ENCODE peak calls at places on chromosome 17, in nine cellular contexts. One of them, this sample, is unnamed.

GRCh38 chr17:80501739-80502577 is 25.6 kb upstream of the NPTX1 start:
- DNase-seq in tibial artery: no peak
- DNase-seq in small intestine: no peak
- DNase-seq in neuronal stem cell: no peak
- DNase-seq in sigmoid colon: peak; percentile 89
- DNase-seq in lower lobe of right lung: no peak
- DNase-seq in IMR-90: peak; percentile 97
- DNase-seq in left ventricle myocardium inferior: no peak
- DNase-seq in lung: no peak
- DNase-seq in this sample: no peak

GRCh38 chr17:43418441-43419374 is 19.9 kb downstream of the ARL4D start:
- DNase-seq in lung: no peak
- DNase-seq in neuronal stem cell: no peak
- DNase-seq in left ventricle myocardium inferior: peak; percentile 38
- DNase-seq in small intestine: no peak
- DNase-seq in sigmoid colon: peak; percentile 92
- DNase-seq in tibial artery: peak; percentile 74
- DNase-seq in IMR-90: peak; percentile 92
- DNase-seq in lower lobe of right lung: no peak
- DNase-seq in this sample: peak; percentile 22

GRCh38 chr17:39638317-39638716 is 1.4 kb downstream of the STARD3 start:
- DNase-seq in sigmoid colon: no peak
- DNase-seq in IMR-90: no peak
- DNase-seq in left ventricle myocardium inferior: no peak
- DNase-seq in lung: no peak
- DNase-seq in lower lobe of right lung: no peak
- DNase-seq in tibial artery: no peak
- DNase-seq in neuronal stem cell: no peak
- DNase-seq in small intestine: no peak
- DNase-seq in this sample: no peak

GRCh38 chr17:40510328-40510648 is 8.9 kb upstream of the TNS4 start:
- DNase-seq in neuronal stem cell: no peak
- DNase-seq in lung: no peak
- DNase-seq in lower lobe of right lung: no peak
- DNase-seq in sigmoid colon: peak; percentile 73
- DNase-seq in IMR-90: peak; percentile 68
- DNase-seq in left ventricle myocardium inferior: no peak
- DNase-seq in tibial artery: no peak
- DNase-seq in small intestine: no peak
- DNase-seq in this sample: no peak

GRCh38 chr17:82839617-82840292 is at the start of gene ZNF750:
- DNase-seq in small intestine: no peak
- DNase-seq in IMR-90: no peak
- DNase-seq in sigmoid colon: peak; percentile 30
- DNase-seq in neuronal stem cell: no peak
- DNase-seq in lower lobe of right lung: no peak
- DNase-seq in left ventricle myocardium inferior: no peak
- DNase-seq in lung: no peak
- DNase-seq in tibial artery: no peak
- DNase-seq in this sample: no peak

GRCh38 chr17:5758651-5759050 is 174.3 kb upstream of the NLRP1 start:
- DNase-seq in lung: no peak
- DNase-seq in sigmoid colon: no peak
- DNase-seq in tibial artery: no peak
- DNase-seq in left ventricle myocardium inferior: no peak
- DNase-seq in neuronal stem cell: no peak
- DNase-seq in IMR-90: peak; percentile 28
- DNase-seq in lower lobe of right lung: no peak
- DNase-seq in small intestine: peak; percentile 4
- DNase-seq in this sample: peak; percentile 39

GRCh38 chr17:35801583-35802224 is 6.3 kb upstream of the MMP28 start:
- DNase-seq in lower lobe of right lung: peak; percentile 78
- DNase-seq in neuronal stem cell: no peak
- DNase-seq in sigmoid colon: peak; percentile 98
- DNase-seq in lung: no peak
- DNase-seq in tibial artery: peak; percentile 73
- DNase-seq in left ventricle myocardium inferior: peak; percentile 82
- DNase-seq in IMR-90: no peak
- DNase-seq in small intestine: peak; percentile 11
- DNase-seq in this sample: no peak

GRCh38 chr17:19022128-19022527 is 17.6 kb upstream of the FAM83G start:
- DNase-seq in IMR-90: no peak
- DNase-seq in tibial artery: no peak
- DNase-seq in small intestine: no peak
- DNase-seq in neuronal stem cell: no peak
- DNase-seq in sigmoid colon: no peak
- DNase-seq in left ventricle myocardium inferior: no peak
- DNase-seq in lower lobe of right lung: peak; percentile 42
- DNase-seq in lung: no peak
- DNase-seq in this sample: no peak

GRCh38 chr17:55056530-55056929 is 88.0 kb downstream of the STXBP4 start:
- DNase-seq in tibial artery: no peak
- DNase-seq in lung: peak; percentile 29
- DNase-seq in neuronal stem cell: no peak
- DNase-seq in sigmoid colon: no peak
- DNase-seq in left ventricle myocardium inferior: no peak
- DNase-seq in lower lobe of right lung: no peak
- DNase-seq in IMR-90: no peak
- DNase-seq in small intestine: peak; percentile 31
- DNase-seq in this sample: no peak

GRCh38 chr17:42997390-42997983 is 732 bp upstream of the RPL27 start:
- DNase-seq in neuronal stem cell: no peak
- DNase-seq in small intestine: no peak
- DNase-seq in left ventricle myocardium inferior: no peak
- DNase-seq in sigmoid colon: no peak
- DNase-seq in tibial artery: no peak
- DNase-seq in lower lobe of right lung: no peak
- DNase-seq in lung: no peak
- DNase-seq in IMR-90: no peak
- DNase-seq in this sample: no peak

GRCh38 chr17:30840775-30841174 is 9.0 kb downstream of the ATAD5 start:
- DNase-seq in tibial artery: no peak
- DNase-seq in left ventricle myocardium inferior: no peak
- DNase-seq in small intestine: no peak
- DNase-seq in sigmoid colon: no peak
- DNase-seq in neuronal stem cell: no peak
- DNase-seq in lower lobe of right lung: no peak
- DNase-seq in IMR-90: no peak
- DNase-seq in lung: no peak
- DNase-seq in this sample: no peak

GRCh38 chr17:79220715-79221291 is 146.2 kb downstream of the ENGASE start:
- DNase-seq in neuronal stem cell: peak; percentile 53
- DNase-seq in lower lobe of right lung: peak; percentile 41
- DNase-seq in IMR-90: no peak
- DNase-seq in sigmoid colon: no peak
- DNase-seq in left ventricle myocardium inferior: no peak
- DNase-seq in small intestine: no peak
- DNase-seq in tibial artery: no peak
- DNase-seq in lung: no peak
- DNase-seq in this sample: peak; percentile 79

GRCh38 chr17:29930399-29931010 is 477 bp upstream of the SSH2 start:
- DNase-seq in neuronal stem cell: peak; percentile 57
- DNase-seq in left ventricle myocardium inferior: no peak
- DNase-seq in small intestine: no peak
- DNase-seq in tibial artery: no peak
- DNase-seq in lung: no peak
- DNase-seq in lower lobe of right lung: no peak
- DNase-seq in IMR-90: peak; percentile 41
- DNase-seq in sigmoid colon: no peak
- DNase-seq in this sample: peak; percentile 79

GRCh38 chr17:82235056-82235774 is 6.4 kb downstream of the SLC16A3 start:
- DNase-seq in sigmoid colon: peak; percentile 66
- DNase-seq in IMR-90: no peak
- DNase-seq in tibial artery: no peak
- DNase-seq in left ventricle myocardium inferior: peak; percentile 14
- DNase-seq in neuronal stem cell: no peak
- DNase-seq in small intestine: no peak
- DNase-seq in lung: no peak
- DNase-seq in lower lobe of right lung: no peak
- DNase-seq in this sample: no peak

GRCh38 chr17:50208611-50209061 is 7.2 kb upstream of the COL1A1 start:
- DNase-seq in left ventricle myocardium inferior: no peak
- DNase-seq in IMR-90: no peak
- DNase-seq in small intestine: no peak
- DNase-seq in tibial artery: peak; percentile 19
- DNase-seq in sigmoid colon: peak; percentile 63
- DNase-seq in lung: no peak
- DNase-seq in lower lobe of right lung: no peak
- DNase-seq in neuronal stem cell: no peak
- DNase-seq in this sample: no peak

GRCh38 chr17:55883112-55883511 is 132.3 kb downstream of the PCTP start:
- DNase-seq in left ventricle myocardium inferior: no peak
- DNase-seq in IMR-90: no peak
- DNase-seq in lung: no peak
- DNase-seq in tibial artery: no peak
- DNase-seq in lower lobe of right lung: no peak
- DNase-seq in small intestine: no peak
- DNase-seq in neuronal stem cell: no peak
- DNase-seq in sigmoid colon: no peak
- DNase-seq in this sample: peak; percentile 38

GRCh38 chr17:50133769-50134099 is 3.8 kb upstream of the SAMD14 start:
- DNase-seq in sigmoid colon: no peak
- DNase-seq in small intestine: no peak
- DNase-seq in lower lobe of right lung: no peak
- DNase-seq in neuronal stem cell: no peak
- DNase-seq in lung: no peak
- DNase-seq in left ventricle myocardium inferior: no peak
- DNase-seq in IMR-90: no peak
- DNase-seq in tibial artery: no peak
- DNase-seq in this sample: no peak

GRCh38 chr17:76528156-76528527 is 9.4 kb downstream of the CYGB start:
- DNase-seq in sigmoid colon: no peak
- DNase-seq in small intestine: no peak
- DNase-seq in left ventricle myocardium inferior: peak; percentile 35
- DNase-seq in lower lobe of right lung: no peak
- DNase-seq in IMR-90: peak; percentile 20
- DNase-seq in lung: no peak
- DNase-seq in tibial artery: no peak
- DNase-seq in neuronal stem cell: no peak
- DNase-seq in this sample: no peak

GRCh38 chr17:76523084-76524037 is 14.1 kb downstream of the CYGB start:
- DNase-seq in neuronal stem cell: peak; percentile 74
- DNase-seq in small intestine: peak; percentile 68
- DNase-seq in sigmoid colon: peak; percentile 85
- DNase-seq in lower lobe of right lung: peak; percentile 86
- DNase-seq in IMR-90: peak; percentile 50
- DNase-seq in left ventricle myocardium inferior: peak; percentile 78
- DNase-seq in lung: peak; percentile 82
- DNase-seq in tibial artery: no peak
- DNase-seq in this sample: peak; percentile 86

GRCh38 chr17:76527430-76528111 is 9.9 kb downstream of the CYGB start:
- DNase-seq in IMR-90: peak; percentile 80
- DNase-seq in sigmoid colon: peak; percentile 91
- DNase-seq in small intestine: peak; percentile 44
- DNase-seq in tibial artery: no peak
- DNase-seq in neuronal stem cell: no peak
- DNase-seq in lower lobe of right lung: peak; percentile 68
- DNase-seq in lung: peak; percentile 57
- DNase-seq in left ventricle myocardium inferior: peak; percentile 73
- DNase-seq in this sample: peak; percentile 62

GRCh38 chr17:76521262-76521661 is 16.2 kb downstream of the CYGB start:
- DNase-seq in tibial artery: no peak
- DNase-seq in lower lobe of right lung: no peak
- DNase-seq in IMR-90: no peak
- DNase-seq in left ventricle myocardium inferior: no peak
- DNase-seq in neuronal stem cell: no peak
- DNase-seq in small intestine: no peak
- DNase-seq in sigmoid colon: no peak
- DNase-seq in lung: no peak
- DNase-seq in this sample: no peak

GRCh38 chr17:76524598-76525512 is 12.7 kb downstream of the CYGB start:
- DNase-seq in small intestine: peak; percentile 60
- DNase-seq in lower lobe of right lung: peak; percentile 72
- DNase-seq in sigmoid colon: no peak
- DNase-seq in lung: peak; percentile 52
- DNase-seq in IMR-90: peak; percentile 55
- DNase-seq in tibial artery: no peak
- DNase-seq in neuronal stem cell: no peak
- DNase-seq in left ventricle myocardium inferior: peak; percentile 81
- DNase-seq in this sample: no peak
- H3K27ac ChIP-seq in small intestine: peak overlapping the region; percentile 16
- H3K27ac ChIP-seq in lower lobe of right lung: peak overlapping the region; percentile 22
- H3K27ac ChIP-seq in sigmoid colon: no peak overlapping the region
- H3K27ac ChIP-seq in lung: no peak overlapping the region
- H3K27ac ChIP-seq in IMR-90: peak overlapping the region; percentile 64
- H3K27ac ChIP-seq in tibial artery: no peak overlapping the region
- H3K27ac ChIP-seq in neuronal stem cell: no peak overlapping the region
- H3K27ac ChIP-seq in left ventricle myocardium inferior: peak overlapping the region; percentile 81
- H3K27ac ChIP-seq in this sample: no peak overlapping the region

GRCh38 chr17:61554209-61554608 is 36.8 kb downstream of the NACA2 start:
- DNase-seq in lower lobe of right lung: no peak
- DNase-seq in left ventricle myocardium inferior: no peak
- DNase-seq in IMR-90: no peak
- DNase-seq in tibial artery: no peak
- DNase-seq in lung: no peak
- DNase-seq in neuronal stem cell: no peak
- DNase-seq in small intestine: no peak
- DNase-seq in sigmoid colon: no peak
- DNase-seq in this sample: no peak
- H3K4me3 ChIP-seq in lower lobe of right lung: no peak overlapping the region
- H3K4me3 ChIP-seq in left ventricle myocardium inferior: no peak overlapping the region
- H3K4me3 ChIP-seq in IMR-90: no peak overlapping the region
- H3K4me3 ChIP-seq in tibial artery: no peak overlapping the region
- H3K4me3 ChIP-seq in lung: no peak overlapping the region
- H3K4me3 ChIP-seq in neuronal stem cell: no peak overlapping the region
- H3K4me3 ChIP-seq in small intestine: no peak overlapping the region
- H3K4me3 ChIP-seq in sigmoid colon: no peak overlapping the region
- H3K4me3 ChIP-seq in this sample: no peak overlapping the region

GRCh38 chr17:44827863-44828262 is 2.2 kb downstream of the GJC1 start:
- DNase-seq in small intestine: no peak
- DNase-seq in neuronal stem cell: no peak
- DNase-seq in lower lobe of right lung: no peak
- DNase-seq in left ventricle myocardium inferior: no peak
- DNase-seq in sigmoid colon: no peak
- DNase-seq in lung: no peak
- DNase-seq in IMR-90: no peak
- DNase-seq in tibial artery: no peak
- DNase-seq in this sample: no peak
- H3K27ac ChIP-seq in small intestine: no peak overlapping the region
- H3K27ac ChIP-seq in neuronal stem cell: no peak overlapping the region
- H3K27ac ChIP-seq in lower lobe of right lung: no peak overlapping the region
- H3K27ac ChIP-seq in left ventricle myocardium inferior: peak overlapping the region; percentile 94
- H3K27ac ChIP-seq in sigmoid colon: peak overlapping the region; percentile 94
- H3K27ac ChIP-seq in lung: no peak overlapping the region
- H3K27ac ChIP-seq in IMR-90: no peak overlapping the region
- H3K27ac ChIP-seq in tibial artery: no peak overlapping the region
- H3K27ac ChIP-seq in this sample: no peak overlapping the region

DNA sequence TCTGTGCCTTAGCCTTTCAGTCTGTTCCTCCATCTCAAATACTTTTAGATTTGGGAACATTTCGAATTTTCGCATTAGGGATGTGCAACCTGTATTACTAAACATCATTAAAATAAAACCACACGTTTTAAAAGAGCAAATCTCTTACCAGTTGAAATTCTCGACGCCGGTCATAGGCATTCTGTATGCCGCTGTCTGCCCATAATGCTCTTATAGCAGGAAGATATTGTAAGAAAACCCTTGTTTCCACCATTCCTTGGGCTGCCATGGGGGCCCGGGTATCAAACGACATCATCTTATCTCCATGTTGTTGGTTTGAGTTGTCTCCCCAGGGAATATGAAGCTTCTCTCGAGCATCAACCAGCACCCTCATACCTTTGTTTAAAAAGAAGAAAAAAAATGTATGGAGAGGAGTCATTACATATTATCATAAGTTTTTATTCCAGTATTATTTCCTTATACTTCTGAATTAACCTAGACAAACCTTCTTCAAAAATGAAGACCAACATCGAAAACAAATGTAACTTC is 3.1 kb downstream of the GNA13 start:
- DNase-seq in small intestine: no peak
- DNase-seq in lung: no peak
- DNase-seq in IMR-90: no peak
- DNase-seq in lower lobe of right lung: no peak
- DNase-seq in left ventricle myocardium inferior: no peak
- DNase-seq in tibial artery: no peak
- DNase-seq in sigmoid colon: no peak
- DNase-seq in neuronal stem cell: no peak
- DNase-seq in this sample: no peak
- H3K4me3 ChIP-seq in small intestine: no peak overlapping the region
- H3K4me3 ChIP-seq in lung: no peak overlapping the region
- H3K4me3 ChIP-seq in IMR-90: no peak overlapping the region
- H3K4me3 ChIP-seq in lower lobe of right lung: peak overlapping the region; percentile 84
- H3K4me3 ChIP-seq in left ventricle myocardium inferior: peak overlapping the region; percentile 79
- H3K4me3 ChIP-seq in tibial artery: no peak overlapping the region
- H3K4me3 ChIP-seq in sigmoid colon: peak overlapping the region; percentile 91
- H3K4me3 ChIP-seq in neuronal stem cell: no peak overlapping the region
- H3K4me3 ChIP-seq in this sample: no peak overlapping the region